ENCODE peak calls at places on chromosomes 6 and 20, in seven cellular contexts. N is AG09319, Y is endothelial cell, E is left ventricle myocardium inferior, K is bronchial epithelial cell, V is kidney epithelial cell, F is glutamatergic neuron. S is an unnamed sample.

GRCh38 chr6:151962246-151962846 is 154.9 kb downstream of the ESR1 start:
- DNase-seq in N (no peak), F (no peak), V (peak), Y (no peak), E (no peak), K (no peak), S (no peak)

GRCh38 chr20:52484438-52484837 is 292.9 kb upstream of the ZFP64 start:
- DNase-seq in Y (no peak), F (no peak), N (peak), V (no peak), K (peak), E (no peak), S (peak)

GRCh38 chr20:35904982-35905663 is 49.2 kb downstream of the SCAND1 start:
- DNase-seq in Y (no peak), V (no peak), F (no peak), E (no peak), K (no peak), N (no peak), S (no peak)

GRCh38 chr20:19974621-19975435 is 42.3 kb upstream of the NAA20 start:
- DNase-seq in F (no peak), V (peak), E (peak), N (peak), Y (no peak), K (peak), S (peak)

GRCh38 chr20:51206032-51206662 is 183.2 kb upstream of the KCNG1 start:
- DNase-seq in F (no peak), N (no peak), K (no peak), E (no peak), Y (no peak), V (no peak), S (no peak)

GRCh38 chr6:136437246-136437645 is 113.0 kb downstream of the MAP7 start:
- DNase-seq in Y (no peak), F (no peak), V (no peak), K (no peak), E (no peak), N (no peak), S (no peak)

GRCh38 chr6:105603779-105604592 is 201.1 kb upstream of the PREP start:
- DNase-seq in K (no peak), E (no peak), N (no peak), F (no peak), Y (no peak), V (no peak), S (no peak)

GRCh38 chr20:18719426-18719825 is 94.2 kb upstream of the SCP2D1 start:
- DNase-seq in F (peak), E (no peak), K (no peak), Y (no peak), N (no peak), V (no peak), S (no peak)

GRCh38 chr20:31901615-31902014 is 31.2 kb downstream of the TTLL9 start:
- DNase-seq in K (no peak), N (no peak), Y (no peak), V (no peak), E (no peak), F (no peak), S (no peak)

GRCh38 chr6:137696765-137697164 is 170.3 kb upstream of the TNFAIP3 start:
- DNase-seq in F (no peak), V (no peak), N (no peak), E (no peak), Y (no peak), K (no peak), S (no peak)

GRCh38 chr6:158031445-158032353 is 50.0 kb downstream of the SYNJ2 start:
- DNase-seq in E (peak), Y (no peak), K (no peak), N (peak), F (peak), V (peak), S (no peak)

GRCh38 chr6:120405947-120406346 is 928.3 kb downstream of the TBC1D32 start:
- DNase-seq in E (no peak), F (no peak), K (peak), Y (no peak), N (no peak), V (no peak), S (no peak)
- TF ChIP-seq CTCF in E (no peak), F (no peak), K (peak), Y (peak), N (no peak), V (no peak), S (peak)

GRCh38 chr20:59042151-59042795 is at the start of gene PRELID3B:
- DNase-seq in Y (peak), E (peak), N (no peak), F (no peak), V (no peak), K (no peak), S (peak)
- TF ChIP-seq CTCF in Y (no peak), E (no peak), N (no peak), F (no peak), V (no peak), K (no peak), S (no peak)

GRCh38 chr6:112781236-112781635 is 434.1 kb downstream of the RFPL4B start:
- DNase-seq in N (no peak), F (no peak), E (no peak), V (no peak), Y (peak), K (peak), S (no peak)
- TF ChIP-seq CTCF in N (no peak), F (no peak), E (no peak), V (peak), Y (no peak), K (no peak), S (peak)

DNA sequence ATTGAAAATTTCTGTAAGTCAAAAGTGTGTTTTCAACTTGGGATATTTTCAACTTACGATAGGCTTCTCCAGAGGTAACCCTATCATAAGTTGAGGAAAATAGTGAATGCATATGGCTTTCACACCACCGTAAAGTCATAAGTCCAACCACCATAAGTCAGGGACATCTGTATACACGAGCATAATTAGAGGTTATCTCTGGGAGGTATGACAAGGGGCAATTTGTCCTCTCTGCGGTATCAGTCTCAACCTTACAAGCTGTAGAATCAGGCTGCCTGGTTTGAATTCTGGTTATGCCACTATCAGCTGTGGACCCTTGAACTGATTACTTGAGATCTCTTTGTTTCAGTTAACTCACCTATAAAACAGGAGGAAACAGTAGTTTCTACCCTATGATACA is 202.9 kb upstream of the JARID2 start:
- DNase-seq in N (no peak), F (no peak), Y (no peak), K (no peak), V (no peak), E (no peak), S (no peak)
- TF ChIP-seq CTCF in N (no peak), F (no peak), Y (no peak), K (no peak), V (no peak), E (no peak), S (no peak)

GRCh38 chr6:51753635-51754034 is 333.8 kb downstream of the PKHD1 start:
- DNase-seq in E (peak), K (peak), V (no peak), Y (peak), F (peak), N (no peak), S (peak)
- TF ChIP-seq CTCF in E (peak), K (peak), V (peak), Y (peak), F (peak), N (no peak), S (peak)

GRCh38 chr6:43495409-43495941 is 14.7 kb downstream of the LRRC73 start:
- DNase-seq in V (no peak), F (no peak), K (peak), E (no peak), N (no peak), Y (no peak), S (peak)
- TF ChIP-seq CTCF in V (peak), F (no peak), K (peak), E (peak), N (peak), Y (peak), S (peak)

GRCh38 chr20:58950603-58951002 is 30.5 kb upstream of the NELFCD start:
- DNase-seq in E (no peak), F (no peak), V (no peak), N (no peak), K (no peak), Y (no peak), S (no peak)
- TF ChIP-seq CTCF in E (no peak), F (no peak), V (no peak), N (no peak), K (peak), Y (no peak), S (peak)